ENCODE peak calls at places on chromosomes 4 and X, in five cellular contexts. S is AG20443; R is CD4-positive, alpha-beta memory T cell; I is dorsolateral prefrontal cortex; H is AG04450. X is an unnamed sample.

GRCh38 chr4:173919196-173919595 is 364.3 kb downstream of the FBXO8 start:
- DNase-seq in I (no peak), H (no peak), S (no peak), R (no peak), X (no peak)

GRCh38 chr4:153432971-153433752 is 33.0 kb upstream of the TMEM131L start:
- DNase-seq in I (no peak), H (no peak), R (peak; percentile 77), S (peak; percentile 80), X (peak; percentile 76)

GRCh38 chrX:131778269-131779218 is 234.7 kb downstream of the OR13H1 start:
- DNase-seq in I (peak; percentile 70), R (no peak), H (no peak), S (no peak), X (no peak)

GRCh38 chrX:100995469-100995868 is 26.0 kb downstream of the ARL13A start:
- DNase-seq in I (peak; percentile 50), R (no peak), S (peak; percentile 56), H (peak; percentile 64), X (no peak)

GRCh38 chrX:19824603-19825002 is 62.8 kb downstream of the SH3KBP1 start:
- DNase-seq in R (peak; percentile 35), H (no peak), S (peak; percentile 59), I (no peak), X (no peak)

GRCh38 chrX:69066021-69066757 is 99.1 kb downstream of the PJA1 start:
- DNase-seq in I (peak; percentile 18), S (no peak), H (no peak), R (no peak), X (no peak)

GRCh38 chrX:154036513-154036912 is 16.8 kb upstream of the IRAK1 start:
- DNase-seq in S (no peak), I (no peak), R (peak; percentile 47), H (no peak), X (no peak)

GRCh38 chrX:105564536-105564935 is 257.8 kb upstream of the NRK start:
- DNase-seq in H (peak; percentile 16), S (no peak), I (no peak), R (no peak), X (no peak)

GRCh38 chr4:126701756-126702155 is 931.0 kb upstream of the INTU start:
- DNase-seq in H (no peak), R (no peak), S (peak; percentile 68), I (no peak), X (no peak)

GRCh38 chrX:66498672-66499296 is 140.1 kb downstream of the EDA2R start:
- DNase-seq in I (peak; percentile 29), R (no peak), H (no peak), S (no peak), X (no peak)

GRCh38 chr4:87527446-87528240 is 1.5 kb downstream of the SPARCL1 start:
- DNase-seq in I (no peak), S (no peak), R (no peak), H (no peak), X (no peak)

GRCh38 chr4:36024901-36025610 is 219.3 kb downstream of the ARAP2 start:
- DNase-seq in S (no peak), I (no peak), R (no peak), H (no peak), X (no peak)

GRCh38 chr4:148152868-148153630 is 289.2 kb downstream of the NR3C2 start:
- DNase-seq in H (no peak), R (no peak), I (no peak), S (no peak), X (no peak)

GRCh38 chr4:125316391-125316780 is 1.6 kb downstream of the FAT4 start:
- DNase-seq in S (peak; percentile 27), H (no peak), R (no peak), I (peak; percentile 47), X (no peak)

GRCh38 chr4:15695240-15695699 is 7.6 kb upstream of the BST1 start:
- DNase-seq in S (peak; percentile 78), I (no peak), H (peak; percentile 86), R (no peak), X (no peak)

GRCh38 chrX:138127314-138127713 is 561.4 kb downstream of the ZIC3 start:
- DNase-seq in I (no peak), R (no peak), H (no peak), S (peak; percentile 7), X (no peak)

GRCh38 chr4:66489783-66490452 is 819.6 kb upstream of the EPHA5 start:
- DNase-seq in I (no peak), H (no peak), R (no peak), S (no peak), X (no peak)

GRCh38 chr4:6916587-6917444 is 7.2 kb downstream of the TBC1D14 start:
- DNase-seq in S (no peak), R (peak; percentile 92), I (no peak), H (no peak), X (peak; percentile 63)

GRCh38 chr4:1033840-1034551 is 22.6 kb downstream of the FGFRL1 start:
- DNase-seq in H (no peak), S (peak; percentile 87), R (no peak), I (no peak), X (no peak)

GRCh38 chr4:182179105-182179504 is 64.1 kb upstream of the TENM3 start:
- DNase-seq in R (no peak), S (no peak), I (no peak), H (peak; percentile 45), X (no peak)

GRCh38 chrX:3403748-3404147 is 57.3 kb upstream of the MXRA5 start:
- DNase-seq in I (no peak), S (peak; percentile 13), R (no peak), H (no peak), X (no peak)

GRCh38 chr4:104470770-104471169 is 23.9 kb downstream of the CXXC4 start:
- DNase-seq in S (no peak), I (no peak), R (no peak), H (no peak), X (no peak)

GRCh38 chrX:74449937-74450330 is 28.6 kb downstream of the SLC16A2 start:
- DNase-seq in I (no peak), H (no peak), S (peak; percentile 34), R (no peak), X (no peak)

GRCh38 chr4:1451752-1452122 is 45.5 kb upstream of the NKX1-1 start:
- DNase-seq in R (no peak), S (peak; percentile 7), I (no peak), H (no peak), X (no peak)

X was measured in activated T-helper 2 cell treated with anti-CD3 and anti-CD28 coated beads, Interferon-gamma antibody, Interleukin-2, Interleukin-4, amounts not matched to agents 10 μg/mL and 5 μg/mL and 100 μg/mL, durations not matched to agents 14 hours and 24 hours and 36 hours.